ENCODE peak calls at places on chromosomes 2 and 18, in nine cellular contexts. M is activated CD4-positive, alpha-beta T cell treated with anti-CD3 and anti-CD28 coated beads, Interleukin-2, amount 50 U/mL, for 4 hours; P is amniotic stem cell; K is naive thymus-derived CD4-positive, alpha-beta T cell; G is spleen; A is H4; S is astrocyte; B is kidney; O is GM23248. L is an unnamed sample.

GRCh38 chr2:240928476-240929363 is 22.6 kb downstream of the CROCC2 start:
- DNase-seq in P (no peak), A (no peak), G (peak; percentile 47), O (no peak), M (no peak), S (no peak), B (no peak), K (no peak), L (no peak)

GRCh38 chr2:8578335-8579244 is 103.3 kb upstream of the ID2 start:
- DNase-seq in B (peak; percentile 54), S (no peak), A (no peak), M (no peak), P (no peak), K (no peak), G (no peak), O (peak; percentile 23), L (no peak)

GRCh38 chr2:20231632-20232031 is 6.7 kb upstream of the SDC1 start:
- DNase-seq in S (peak; percentile 50), B (peak; percentile 93), G (no peak), M (no peak), K (no peak), A (peak; percentile 28), O (peak; percentile 64), P (no peak), L (no peak)

GRCh38 chr2:109635426-109636289 is 21.5 kb downstream of the SOWAHC start:
- DNase-seq in A (no peak), K (no peak), M (no peak), O (no peak), P (no peak), G (no peak), S (no peak), B (no peak), L (no peak)

GRCh38 chr2:8421658-8422499 is 260.0 kb upstream of the ID2 start:
- DNase-seq in M (no peak), P (no peak), G (no peak), B (no peak), O (no peak), K (no peak), S (no peak), A (no peak), L (no peak)

GRCh38 chr2:101980368-101980767 is 11.4 kb upstream of the IL1R2 start:
- DNase-seq in K (no peak), G (no peak), O (no peak), A (no peak), S (no peak), B (no peak), P (no peak), M (no peak), L (no peak)

GRCh38 chr2:206799083-206799482 is 33.7 kb downstream of the FASTKD2 start:
- DNase-seq in O (peak; percentile 50), B (no peak), A (no peak), G (no peak), K (no peak), P (no peak), M (no peak), S (peak; percentile 23), L (no peak)

GRCh38 chr2:160835166-160835565 is 325.1 kb upstream of the TANK start:
- DNase-seq in S (no peak), O (no peak), G (no peak), A (no peak), P (no peak), B (no peak), M (no peak), K (no peak), L (no peak)

GRCh38 chr2:36561223-36561944 is 36.6 kb downstream of the FEZ2 start:
- DNase-seq in G (no peak), A (peak; percentile 63), K (no peak), M (no peak), B (no peak), O (peak; percentile 97), P (peak; percentile 79), S (peak; percentile 96), L (peak; percentile 78)

GRCh38 chr2:2808551-2809058 is 477.5 kb upstream of the MYT1L start:
- DNase-seq in P (no peak), M (no peak), A (no peak), G (peak; percentile 45), K (no peak), B (peak; percentile 22), S (no peak), O (no peak), L (no peak)

GRCh38 chr18:46281185-46282176 is 177.3 kb downstream of the HAUS1 start:
- DNase-seq in P (peak; percentile 57), S (peak; percentile 41), B (peak; percentile 82), O (peak; percentile 89), K (no peak), G (peak; percentile 86), M (peak; percentile 49), A (peak; percentile 66), L (peak; percentile 51)

GRCh38 chr18:23864620-23865019 is 149.9 kb upstream of the TTC39C start:
- DNase-seq in A (no peak), S (no peak), M (peak; percentile 10), O (no peak), G (no peak), K (peak; percentile 46), P (no peak), B (no peak), L (no peak)

GRCh38 chr2:230869691-230870543 is 5.2 kb downstream of the ITM2C start:
- DNase-seq in B (no peak), S (no peak), A (no peak), P (no peak), K (no peak), O (no peak), G (no peak), M (no peak), L (no peak)

GRCh38 chr2:47119001-47119400 is 36.1 kb downstream of the STPG4 start:
- DNase-seq in B (no peak), A (no peak), M (no peak), S (peak; percentile 80), G (no peak), P (peak; percentile 71), K (no peak), O (peak; percentile 87), L (peak; percentile 73)

GRCh38 chr2:112979731-112980130 is 1.9 kb downstream of the IL36G start:
- DNase-seq in K (no peak), A (no peak), M (no peak), S (no peak), G (no peak), P (no peak), B (no peak), O (no peak), L (no peak)

GRCh38 chr2:55902429-55902828 is 21.2 kb downstream of the EFEMP1 start:
- DNase-seq in B (no peak), G (no peak), K (no peak), M (no peak), O (no peak), A (no peak), S (no peak), P (no peak), L (no peak)

GRCh38 chr2:120236791-120237190 is 13.6 kb upstream of the TMEM185B start:
- DNase-seq in K (no peak), G (peak; percentile 61), M (no peak), P (no peak), S (no peak), B (no peak), O (no peak), A (no peak), L (no peak)

GRCh38 chr2:41836944-41837343 is 210.9 kb upstream of the PKDCC start:
- DNase-seq in P (no peak), B (no peak), O (peak; percentile 73), A (peak; percentile 30), K (peak; percentile 12), M (peak; percentile 14), G (no peak), S (peak; percentile 36), L (peak; percentile 62)

GRCh38 chr2:40760071-40760666 is 308.3 kb upstream of the SLC8A1 start:
- DNase-seq in B (no peak), G (no peak), A (peak; percentile 58), M (no peak), K (no peak), O (peak; percentile 79), S (peak; percentile 20), P (peak; percentile 29), L (peak; percentile 41)

GRCh38 chr2:190467575-190468083 is 59.5 kb downstream of the MFSD6 start:
- DNase-seq in G (no peak), S (peak; percentile 27), A (no peak), K (no peak), M (no peak), O (peak; percentile 65), P (no peak), B (no peak), L (no peak)

GRCh38 chr2:57886196-57886786 is 160.3 kb upstream of the VRK2 start:
- DNase-seq in K (no peak), G (no peak), A (no peak), M (no peak), B (no peak), O (no peak), S (no peak), P (no peak), L (no peak)

GRCh38 chr2:166127217-166128155 is at the start of gene SCN1A:
- DNase-seq in A (peak; percentile 54), S (peak; percentile 17), O (peak; percentile 67), B (no peak), G (no peak), M (no peak), P (peak; percentile 21), K (no peak), L (peak; percentile 50)

GRCh38 chr2:235468978-235469694 is 24.7 kb upstream of the AGAP1 start:
- DNase-seq in K (no peak), M (no peak), O (peak; percentile 97), G (no peak), S (peak; percentile 81), B (no peak), P (peak; percentile 74), A (peak; percentile 87), L (peak; percentile 91)

GRCh38 chr2:202172439-202173191 is 65.8 kb downstream of the SUMO1 start:
- DNase-seq in P (no peak), M (peak; percentile 34), O (no peak), G (no peak), S (no peak), B (no peak), A (peak; percentile 19), K (no peak), L (no peak)

GRCh38 chr2:164840458-164840929 is 1.1 kb downstream of the COBLL1 start:
- DNase-seq in P (no peak), A (no peak), O (peak; percentile 29), K (no peak), B (peak; percentile 91), M (no peak), G (peak; percentile 93), S (no peak), L (no peak)

GRCh38 chr2:120319686-120320317 is 26.1 kb upstream of the INHBB start:
- DNase-seq in P (no peak), M (no peak), B (peak; percentile 26), A (no peak), S (no peak), O (no peak), G (peak; percentile 59), K (no peak), L (no peak)

GRCh38 chr18:48374423-48375149 is 34.6 kb downstream of the ZBTB7C start:
- DNase-seq in M (no peak), B (no peak), S (peak; percentile 52), O (peak; percentile 15), A (no peak), P (no peak), K (no peak), G (no peak), L (no peak)

GRCh38 chr18:57430166-57430958 is 4.8 kb upstream of the ONECUT2 start:
- DNase-seq in P (no peak), M (no peak), O (no peak), A (no peak), S (no peak), B (no peak), G (no peak), K (no peak), L (no peak)

GRCh38 chr2:24544456-24545115 is 53.5 kb downstream of the NCOA1 start:
- DNase-seq in G (no peak), K (no peak), O (peak; percentile 1), B (no peak), M (no peak), P (no peak), S (no peak), A (no peak), L (no peak)

GRCh38 chr2:18991177-18992168 is 366.9 kb downstream of the OSR1 start:
- DNase-seq in K (no peak), B (no peak), G (no peak), A (peak; percentile 78), P (peak; percentile 18), S (peak; percentile 90), O (peak; percentile 82), M (no peak), L (no peak)

GRCh38 chr2:84251651-84252278 is 207.3 kb downstream of the SUCLG1 start:
- DNase-seq in B (no peak), G (no peak), A (no peak), K (no peak), O (no peak), M (no peak), P (no peak), S (no peak), L (no peak)

L was measured in COLO829.